ENCODE peak calls at places on chromosomes 5 and 9, in six cellular contexts. X is H1, P is mesendoderm, T is H9, B is neuronal stem cell, U is IMR-90. E is an unnamed sample.

GRCh38 chr5:42216904-42217303 is 206.3 kb upstream of the GHR start:
- DNase-seq in X (no peak), P (no peak), T (no peak), B (no peak), U (no peak), E (no peak)

GRCh38 chr9:68966496-68966944 is 47.4 kb downstream of the PRKACG start:
- DNase-seq in X (no peak), P (no peak), T (no peak), B (no peak), U (no peak), E (no peak)

GRCh38 chr5:76401801-76402250 is 1.3 kb upstream of the IQGAP2 start:
- DNase-seq in X (no peak), P (peak), T (no peak), B (no peak), U (no peak), E (no peak)

GRCh38 chr5:115850771-115851416 is 9.2 kb downstream of the AP3S1 start:
- DNase-seq in X (no peak), P (no peak), T (no peak), B (no peak), U (peak), E (no peak)

GRCh38 chr5:140189977-140190867 is 15.2 kb downstream of the CYSTM1 start:
- DNase-seq in X (no peak), P (no peak), T (no peak), B (no peak), U (peak), E (peak)

GRCh38 chr5:100900796-100901731 is 2.0 kb downstream of the ST8SIA4 start:
- DNase-seq in X (peak), P (peak), T (peak), B (peak), U (peak), E (peak)

GRCh38 chr5:150542933-150543445 is 35.1 kb downstream of the NDST1 start:
- DNase-seq in X (no peak), P (no peak), T (no peak), B (no peak), U (no peak), E (no peak)

GRCh38 chr5:149053027-149053705 is 9.7 kb downstream of the SH3TC2 start:
- DNase-seq in X (no peak), P (no peak), T (no peak), B (no peak), U (peak), E (no peak)

GRCh38 chr9:92706218-92706940 is 36.4 kb upstream of the IPPK start:
- DNase-seq in X (peak), P (peak), T (peak), B (no peak), U (no peak), E (peak)

GRCh38 chr5:135308752-135309151 is 90.3 kb downstream of the MACROH2A1 start:
- DNase-seq in X (no peak), P (no peak), T (no peak), B (no peak), U (peak), E (no peak)

GRCh38 chr5:126198509-126198908 is 224.7 kb upstream of the GRAMD2B start:
- DNase-seq in X (no peak), P (no peak), T (no peak), B (peak), U (no peak), E (no peak)

GRCh38 chr9:126516936-126517750 is 96.6 kb upstream of the LMX1B start:
- DNase-seq in X (peak), P (peak), T (peak), B (no peak), U (peak), E (peak)

GRCh38 chr5:169050146-169050571 is 250.8 kb downstream of the SLIT3 start:
- DNase-seq in X (no peak), P (peak), T (no peak), B (no peak), U (no peak), E (no peak)

GRCh38 chr9:15622596-15622995 is 69.8 kb downstream of the CCDC171 start:
- DNase-seq in X (no peak), P (peak), T (no peak), B (no peak), U (peak), E (no peak)

GRCh38 chr5:74624931-74625505 is 15.5 kb downstream of the ENC1 start:
- DNase-seq in X (no peak), P (peak), T (no peak), B (no peak), U (no peak), E (no peak)

GRCh38 chr5:87156631-87157030 is 111.1 kb upstream of the RASA1 start:
- DNase-seq in X (no peak), P (no peak), T (no peak), B (no peak), U (no peak), E (no peak)

GRCh38 chr5:94908889-94909480 is 290.5 kb downstream of the SLF1 start:
- DNase-seq in X (no peak), P (peak), T (no peak), B (peak), U (peak), E (no peak)

GRCh38 chr5:179180921-179181645 is 120.9 kb downstream of the ZNF354C start:
- DNase-seq in X (no peak), P (no peak), T (no peak), B (no peak), U (no peak), E (no peak)

GRCh38 chr5:77486344-77486962 is 5.7 kb downstream of the WDR41 start:
- DNase-seq in X (no peak), P (no peak), T (no peak), B (no peak), U (no peak), E (no peak)

DNA sequence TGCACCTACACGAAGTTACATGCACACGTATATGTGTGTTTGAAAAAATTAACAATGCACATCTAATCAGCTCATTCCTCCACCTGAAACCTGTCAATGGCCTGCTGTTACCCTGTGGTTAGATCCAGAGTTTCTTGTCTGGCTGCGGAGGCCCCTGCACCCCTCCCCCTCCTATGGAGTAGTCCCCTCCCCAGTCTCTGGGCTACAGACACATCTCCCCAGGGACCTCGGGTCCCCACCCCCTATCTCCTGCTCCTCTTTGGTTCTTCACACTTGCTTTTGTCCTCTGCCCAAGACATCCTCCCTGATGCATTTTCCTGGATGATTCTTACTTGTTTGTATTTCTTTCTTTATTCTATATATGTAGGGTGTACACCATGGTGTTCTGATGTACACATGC is 27.2 kb downstream of the FAM240B start:
- DNase-seq in X (no peak), P (no peak), T (no peak), B (no peak), U (no peak), E (no peak)
- H2AK5ac ChIP-seq in X (no peak), P (no peak), T (no peak), B (no peak), U (no peak), E (no peak)

GRCh38 chr5:132391870-132392269 is 22.4 kb downstream of the SLC22A5 start:
- DNase-seq in X (no peak), P (no peak), T (no peak), B (no peak), U (no peak), E (no peak)
- H2AK5ac ChIP-seq in X (no peak), P (no peak), T (no peak), B (no peak), U (peak), E (no peak)

GRCh38 chr5:157050050-157050449 is 8.9 kb downstream of the HAVCR1 start:
- DNase-seq in X (no peak), P (no peak), T (no peak), B (no peak), U (no peak), E (no peak)

GRCh38 chr5:157045601-157046000 is 13.3 kb downstream of the HAVCR1 start:
- DNase-seq in X (no peak), P (no peak), T (no peak), B (no peak), U (no peak), E (no peak)

GRCh38 chr5:157049605-157050004 is 9.3 kb downstream of the HAVCR1 start:
- DNase-seq in X (no peak), P (peak), T (no peak), B (no peak), U (no peak), E (peak)

GRCh38 chr5:157047898-157048297 is 11.0 kb downstream of the HAVCR1 start:
- DNase-seq in X (no peak), P (no peak), T (no peak), B (no peak), U (no peak), E (no peak)

GRCh38 chr5:157046041-157046440 is 12.9 kb downstream of the HAVCR1 start:
- DNase-seq in X (no peak), P (peak), T (no peak), B (no peak), U (no peak), E (no peak)
- H2AK5ac ChIP-seq in X (no peak), P (no peak), T (no peak), B (no peak), U (no peak), E (no peak)

GRCh38 chr9:90612957-90613356 is 29.7 kb downstream of the DIRAS2 start:
- DNase-seq in X (no peak), P (no peak), T (no peak), B (no peak), U (no peak), E (no peak)

GRCh38 chr9:90611568-90611967 is 31.1 kb downstream of the DIRAS2 start:
- DNase-seq in X (no peak), P (no peak), T (no peak), B (no peak), U (no peak), E (no peak)

GRCh38 chr9:90613502-90613901 is 29.1 kb downstream of the DIRAS2 start:
- DNase-seq in X (no peak), P (no peak), T (peak), B (no peak), U (no peak), E (no peak)

GRCh38 chr9:90608141-90608540 is 34.5 kb downstream of the DIRAS2 start:
- DNase-seq in X (no peak), P (no peak), T (no peak), B (no peak), U (no peak), E (no peak)

DNA sequence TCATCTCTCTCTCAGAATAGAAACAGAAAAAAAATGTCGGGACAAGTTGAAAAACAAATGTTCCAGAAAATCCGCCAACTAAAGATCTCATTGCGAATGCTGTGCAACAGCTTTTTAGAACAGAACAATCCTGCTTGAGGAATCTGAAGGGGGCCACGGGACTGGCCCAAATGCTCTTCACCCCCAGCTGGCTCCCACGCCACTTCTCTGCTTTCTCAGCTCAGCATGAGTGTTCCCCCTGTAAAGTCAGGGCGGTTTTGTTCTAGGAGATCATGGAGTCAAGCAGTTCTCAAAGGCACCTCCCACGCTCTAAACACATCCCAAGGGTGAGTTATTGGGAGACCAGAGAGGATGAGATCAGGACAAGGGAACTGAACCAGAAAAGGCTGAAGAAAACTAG is 31.5 kb downstream of the DIRAS2 start:
- DNase-seq in X (no peak), P (no peak), T (no peak), B (no peak), U (no peak), E (no peak)
- H2AK5ac ChIP-seq in X (no peak), P (no peak), T (no peak), B (no peak), U (no peak), E (no peak)

DNA sequence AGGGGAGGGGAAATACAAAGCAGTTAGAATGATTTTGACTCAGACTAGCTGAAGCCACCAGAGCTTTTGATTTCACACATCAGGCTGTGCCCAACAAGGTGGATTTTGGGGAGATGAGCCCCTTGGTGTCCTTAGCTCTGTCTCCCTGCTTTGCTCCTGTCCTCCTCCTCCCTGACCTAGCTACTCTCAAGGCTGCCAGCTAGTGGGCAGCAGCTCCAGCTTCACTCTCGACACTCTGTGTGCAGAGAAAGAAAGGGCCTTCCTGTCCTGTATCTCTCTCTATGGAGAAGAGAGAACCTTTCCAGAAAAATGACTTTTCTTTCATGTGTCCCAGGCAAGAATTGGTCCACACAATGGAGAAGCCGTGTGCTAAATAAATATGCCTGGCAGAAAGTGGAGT is 446.2 kb downstream of the SEMA5A start:
- DNase-seq in X (no peak), P (peak), T (peak), B (no peak), U (no peak), E (no peak)
- H2AK5ac ChIP-seq in X (no peak), P (no peak), T (no peak), B (no peak), U (no peak), E (no peak)

GRCh38 chr9:5787220-5787619 is 45.7 kb downstream of the ERMP1 start:
- DNase-seq in X (no peak), P (no peak), T (no peak), B (no peak), U (no peak), E (no peak)
- H2AK5ac ChIP-seq in X (no peak), P (no peak), T (no peak), B (no peak), U (no peak), E (no peak)

DNA sequence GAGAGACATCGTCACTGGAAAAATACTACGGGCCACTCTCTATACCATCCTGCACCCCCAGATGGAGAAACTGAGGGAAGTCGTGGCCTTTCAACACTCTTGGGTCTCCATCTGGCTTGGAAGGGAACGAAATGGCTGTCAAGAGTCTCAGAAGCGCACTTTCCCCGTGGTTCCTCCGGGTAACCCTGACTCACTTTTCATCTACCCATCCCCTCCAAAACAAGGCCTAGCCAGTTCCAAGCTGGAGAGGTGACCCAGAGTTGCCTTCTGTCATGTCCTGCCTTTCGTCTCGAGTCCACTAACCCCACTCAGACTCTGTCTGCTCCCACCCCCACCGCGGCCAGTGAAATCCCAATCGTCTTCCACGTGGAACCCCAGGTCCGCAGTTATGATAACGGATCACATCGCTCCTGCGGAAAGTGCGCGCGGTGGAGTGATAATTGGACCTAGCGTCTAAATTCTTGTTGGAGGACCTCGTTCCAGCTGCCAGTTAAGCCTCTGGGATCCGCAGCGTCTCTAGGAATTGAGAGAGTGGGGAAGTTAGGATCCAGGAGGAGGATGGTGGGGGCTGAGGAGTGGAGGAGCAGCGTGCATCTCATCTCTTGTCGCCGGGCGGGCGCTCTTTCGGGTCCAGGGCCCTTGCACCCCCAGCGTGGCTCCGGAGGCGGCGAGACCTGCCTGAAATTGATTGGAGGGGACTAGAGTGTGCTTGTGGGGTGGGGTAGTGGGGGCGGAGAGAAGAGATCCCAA is 4.6 kb downstream of the CDKN2A start:
- DNase-seq in X (peak), P (peak), T (peak), B (no peak), U (no peak), E (no peak)
- H2AK5ac ChIP-seq in X (no peak), P (no peak), T (no peak), B (no peak), U (no peak), E (no peak)

DNA sequence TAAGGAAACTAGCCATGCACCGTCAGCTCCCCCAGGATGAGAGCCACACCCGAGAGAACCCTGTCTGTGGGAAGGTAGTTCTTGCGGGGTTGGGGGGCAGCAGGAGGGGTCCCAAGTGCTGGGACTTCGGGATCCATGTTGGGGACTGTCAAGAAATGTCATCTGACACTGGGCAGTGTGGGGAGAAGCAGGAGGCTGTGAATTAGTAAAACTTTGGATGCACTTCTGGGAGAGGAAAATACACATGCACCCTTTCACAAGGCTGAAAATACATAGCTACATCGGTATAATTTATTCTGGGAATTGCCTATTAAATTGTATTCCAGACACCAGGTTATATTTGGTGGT is 109.6 kb upstream of the RPS23 start:
- DNase-seq in X (no peak), P (no peak), T (no peak), B (no peak), U (no peak), E (no peak)
- H2AK5ac ChIP-seq in X (no peak), P (no peak), T (no peak), B (no peak), U (peak), E (no peak)

GRCh38 chr5:33227247-33227646 is 213.5 kb upstream of the TARS1 start:
- DNase-seq in X (no peak), P (no peak), T (no peak), B (no peak), U (peak), E (no peak)

GRCh38 chr5:33228149-33228548 is 212.6 kb upstream of the TARS1 start:
- DNase-seq in X (no peak), P (no peak), T (no peak), B (no peak), U (no peak), E (no peak)

GRCh38 chr5:33230467-33231078 is 210.2 kb upstream of the TARS1 start:
- DNase-seq in X (no peak), P (peak), T (no peak), B (no peak), U (no peak), E (no peak)

GRCh38 chr5:33227746-33228145 is 213.0 kb upstream of the TARS1 start:
- DNase-seq in X (no peak), P (peak), T (no peak), B (peak), U (no peak), E (no peak)

DNA sequence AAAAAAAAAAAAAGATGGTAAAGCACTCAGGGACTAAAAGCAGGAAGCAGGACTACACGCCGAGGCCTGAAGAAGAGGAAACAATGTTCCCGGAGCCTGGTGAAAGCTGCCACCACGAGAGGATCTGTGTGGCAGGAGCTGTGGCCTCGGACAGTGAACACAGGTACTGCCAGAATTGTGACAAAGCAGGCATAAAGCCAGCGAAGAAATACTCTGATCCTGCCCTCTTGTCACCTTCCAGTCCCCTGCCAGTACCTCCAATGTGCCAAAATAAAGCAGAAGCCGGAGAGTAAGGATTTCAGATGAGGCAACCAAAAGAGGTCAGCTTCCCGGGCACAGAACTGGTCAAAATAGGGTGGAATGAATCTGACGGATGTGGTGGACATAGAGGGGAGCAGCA is 211.5 kb upstream of the TARS1 start:
- DNase-seq in X (no peak), P (no peak), T (no peak), B (no peak), U (no peak), E (no peak)
- H2AK5ac ChIP-seq in X (no peak), P (no peak), T (no peak), B (no peak), U (no peak), E (no peak)

DNA sequence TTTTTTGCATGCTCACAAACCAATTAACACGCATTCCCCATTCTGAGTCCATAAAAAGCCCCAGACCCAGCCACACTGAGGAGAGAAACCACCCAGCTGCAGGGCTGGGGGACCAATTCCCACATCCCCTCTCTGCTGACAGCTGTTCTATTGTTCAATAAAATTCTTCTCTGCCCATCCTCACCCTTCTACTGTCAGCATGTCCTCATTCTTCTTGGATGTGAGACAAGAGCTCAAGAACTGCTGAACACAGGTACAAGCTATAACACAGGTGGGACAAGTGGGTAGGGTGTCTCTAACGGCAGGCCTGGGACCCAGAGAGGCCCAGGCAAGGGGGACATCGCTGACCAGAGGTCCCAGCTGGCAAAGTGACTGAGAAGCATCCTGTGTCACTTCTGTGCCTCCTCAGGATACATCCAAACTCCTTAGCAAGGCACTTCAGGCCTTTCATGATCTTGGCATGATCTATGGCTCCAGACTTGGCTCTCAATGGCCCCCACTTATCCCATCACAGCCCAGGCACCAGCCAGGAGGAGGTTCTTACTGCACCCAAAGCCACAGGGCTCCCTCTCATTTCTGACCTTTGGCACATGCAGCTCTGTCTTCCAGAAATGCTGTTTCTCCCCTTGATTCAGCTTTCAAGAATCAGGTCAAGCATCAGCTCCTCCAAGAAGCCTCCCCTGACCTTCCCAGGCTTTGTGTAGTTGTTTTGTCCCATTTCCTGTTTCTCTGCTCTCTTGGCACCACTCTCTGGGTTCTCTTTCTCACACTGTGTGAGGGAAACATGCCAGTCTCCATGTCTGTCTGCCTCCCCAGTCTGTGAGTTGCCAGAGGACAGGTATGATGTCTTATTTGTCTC is 7.3 kb upstream of the ALDH1B1 start:
- DNase-seq in X (no peak), P (no peak), T (no peak), B (no peak), U (no peak), E (no peak)
- H2AK5ac ChIP-seq in X (no peak), P (no peak), T (no peak), B (peak), U (peak), E (no peak)